ENCODE peak calls at places on chromosome 20, in ten cellular contexts. One of them, this sample, is unnamed.

GRCh38 chr20:37095108-37095608 is 639 bp downstream of the RBL1 start:
- DNase-seq in colonic mucosa: peak
- DNase-seq in A549: peak
- DNase-seq in CD4-positive, alpha-beta T cell: peak
- DNase-seq in K562: peak
- DNase-seq in cardiac muscle cell: no peak
- DNase-seq in cardiac fibroblast: peak
- DNase-seq in GM13977: peak
- DNase-seq in spleen: peak
- DNase-seq in foreskin fibroblast: no peak
- DNase-seq in this sample: no peak

GRCh38 chr20:17320456-17320855 is 93.6 kb downstream of the PCSK2 start:
- DNase-seq in colonic mucosa: no peak
- DNase-seq in A549: no peak
- DNase-seq in CD4-positive, alpha-beta T cell: no peak
- DNase-seq in K562: no peak
- DNase-seq in cardiac muscle cell: no peak
- DNase-seq in cardiac fibroblast: no peak
- DNase-seq in GM13977: no peak
- DNase-seq in spleen: no peak
- DNase-seq in foreskin fibroblast: no peak
- DNase-seq in this sample: no peak

GRCh38 chr20:17679786-17680127 is 2.3 kb downstream of the RRBP1 start:
- DNase-seq in colonic mucosa: no peak
- DNase-seq in A549: no peak
- DNase-seq in CD4-positive, alpha-beta T cell: no peak
- DNase-seq in K562: no peak
- DNase-seq in cardiac muscle cell: peak
- DNase-seq in cardiac fibroblast: no peak
- DNase-seq in GM13977: no peak
- DNase-seq in spleen: no peak
- DNase-seq in foreskin fibroblast: no peak
- DNase-seq in this sample: no peak

GRCh38 chr20:58714340-58714922 is 21.8 kb downstream of the NPEPL1 start:
- DNase-seq in colonic mucosa: peak
- DNase-seq in A549: no peak
- DNase-seq in CD4-positive, alpha-beta T cell: no peak
- DNase-seq in K562: no peak
- DNase-seq in cardiac muscle cell: no peak
- DNase-seq in cardiac fibroblast: no peak
- DNase-seq in GM13977: peak
- DNase-seq in spleen: peak
- DNase-seq in foreskin fibroblast: no peak
- DNase-seq in this sample: peak

GRCh38 chr20:62708591-62709536 is at the start of gene NTSR1:
- DNase-seq in colonic mucosa: no peak
- DNase-seq in A549: peak
- DNase-seq in CD4-positive, alpha-beta T cell: no peak
- DNase-seq in K562: peak
- DNase-seq in cardiac muscle cell: peak
- DNase-seq in cardiac fibroblast: no peak
- DNase-seq in GM13977: no peak
- DNase-seq in spleen: no peak
- DNase-seq in foreskin fibroblast: peak
- DNase-seq in this sample: no peak

GRCh38 chr20:33871362-33871761 is 60.2 kb downstream of the CHMP4B start:
- DNase-seq in colonic mucosa: peak
- DNase-seq in A549: no peak
- DNase-seq in CD4-positive, alpha-beta T cell: no peak
- DNase-seq in K562: no peak
- DNase-seq in cardiac muscle cell: no peak
- DNase-seq in cardiac fibroblast: peak
- DNase-seq in GM13977: no peak
- DNase-seq in spleen: no peak
- DNase-seq in foreskin fibroblast: no peak
- DNase-seq in this sample: no peak

GRCh38 chr20:12012241-12013222 is 94.8 kb downstream of the BTBD3 start:
- DNase-seq in colonic mucosa: peak
- DNase-seq in A549: peak
- DNase-seq in CD4-positive, alpha-beta T cell: no peak
- DNase-seq in K562: peak
- DNase-seq in cardiac muscle cell: peak
- DNase-seq in cardiac fibroblast: peak
- DNase-seq in GM13977: peak
- DNase-seq in spleen: no peak
- DNase-seq in foreskin fibroblast: peak
- DNase-seq in this sample: no peak

GRCh38 chr20:10239954-10240353 is 21.3 kb downstream of the SNAP25 start:
- DNase-seq in colonic mucosa: peak
- DNase-seq in A549: peak
- DNase-seq in CD4-positive, alpha-beta T cell: no peak
- DNase-seq in K562: no peak
- DNase-seq in cardiac muscle cell: peak
- DNase-seq in cardiac fibroblast: peak
- DNase-seq in GM13977: no peak
- DNase-seq in spleen: no peak
- DNase-seq in foreskin fibroblast: peak
- DNase-seq in this sample: no peak

GRCh38 chr20:49717693-49718092 is 4.0 kb upstream of the B4GALT5 start:
- DNase-seq in colonic mucosa: no peak
- DNase-seq in A549: no peak
- DNase-seq in CD4-positive, alpha-beta T cell: no peak
- DNase-seq in K562: no peak
- DNase-seq in cardiac muscle cell: no peak
- DNase-seq in cardiac fibroblast: no peak
- DNase-seq in GM13977: no peak
- DNase-seq in spleen: no peak
- DNase-seq in foreskin fibroblast: no peak
- DNase-seq in this sample: no peak

GRCh38 chr20:50186151-50186885 is 4.3 kb upstream of the CEBPB start:
- DNase-seq in colonic mucosa: peak
- DNase-seq in A549: peak
- DNase-seq in CD4-positive, alpha-beta T cell: peak
- DNase-seq in K562: peak
- DNase-seq in cardiac muscle cell: peak
- DNase-seq in cardiac fibroblast: peak
- DNase-seq in GM13977: peak
- DNase-seq in spleen: peak
- DNase-seq in foreskin fibroblast: peak
- DNase-seq in this sample: peak

GRCh38 chr20:48002517-48002970 is 217.3 kb upstream of the SULF2 start:
- DNase-seq in colonic mucosa: no peak
- DNase-seq in A549: no peak
- DNase-seq in CD4-positive, alpha-beta T cell: no peak
- DNase-seq in K562: no peak
- DNase-seq in cardiac muscle cell: no peak
- DNase-seq in cardiac fibroblast: peak
- DNase-seq in GM13977: peak
- DNase-seq in spleen: no peak
- DNase-seq in foreskin fibroblast: no peak
- DNase-seq in this sample: no peak

GRCh38 chr20:47995661-47996060 is 210.4 kb upstream of the SULF2 start:
- DNase-seq in colonic mucosa: no peak
- DNase-seq in A549: no peak
- DNase-seq in CD4-positive, alpha-beta T cell: no peak
- DNase-seq in K562: no peak
- DNase-seq in cardiac muscle cell: no peak
- DNase-seq in cardiac fibroblast: no peak
- DNase-seq in GM13977: no peak
- DNase-seq in spleen: no peak
- DNase-seq in foreskin fibroblast: no peak
- DNase-seq in this sample: no peak

GRCh38 chr20:48003021-48003420 is 217.7 kb upstream of the SULF2 start:
- DNase-seq in colonic mucosa: no peak
- DNase-seq in A549: no peak
- DNase-seq in CD4-positive, alpha-beta T cell: no peak
- DNase-seq in K562: no peak
- DNase-seq in cardiac muscle cell: no peak
- DNase-seq in cardiac fibroblast: no peak
- DNase-seq in GM13977: no peak
- DNase-seq in spleen: no peak
- DNase-seq in foreskin fibroblast: no peak
- DNase-seq in this sample: no peak

GRCh38 chr20:47999166-47999565 is 213.9 kb upstream of the SULF2 start:
- DNase-seq in colonic mucosa: no peak
- DNase-seq in A549: no peak
- DNase-seq in CD4-positive, alpha-beta T cell: no peak
- DNase-seq in K562: no peak
- DNase-seq in cardiac muscle cell: no peak
- DNase-seq in cardiac fibroblast: peak
- DNase-seq in GM13977: no peak
- DNase-seq in spleen: no peak
- DNase-seq in foreskin fibroblast: no peak
- DNase-seq in this sample: no peak

GRCh38 chr20:47998736-47999135 is 213.5 kb upstream of the SULF2 start:
- DNase-seq in colonic mucosa: no peak
- DNase-seq in A549: no peak
- DNase-seq in CD4-positive, alpha-beta T cell: no peak
- DNase-seq in K562: no peak
- DNase-seq in cardiac muscle cell: no peak
- DNase-seq in cardiac fibroblast: peak
- DNase-seq in GM13977: no peak
- DNase-seq in spleen: no peak
- DNase-seq in foreskin fibroblast: no peak
- DNase-seq in this sample: no peak
- TF ChIP-seq CTCF in colonic mucosa: no peak
- TF ChIP-seq CTCF in A549: no peak
- TF ChIP-seq CTCF in CD4-positive, alpha-beta T cell: no peak
- TF ChIP-seq CTCF in K562: no peak
- TF ChIP-seq CTCF in cardiac muscle cell: no peak
- TF ChIP-seq CTCF in cardiac fibroblast: no peak
- TF ChIP-seq CTCF in GM13977: no peak
- TF ChIP-seq CTCF in spleen: no peak
- TF ChIP-seq CTCF in foreskin fibroblast: no peak
- TF ChIP-seq CTCF in this sample: no peak

DNA sequence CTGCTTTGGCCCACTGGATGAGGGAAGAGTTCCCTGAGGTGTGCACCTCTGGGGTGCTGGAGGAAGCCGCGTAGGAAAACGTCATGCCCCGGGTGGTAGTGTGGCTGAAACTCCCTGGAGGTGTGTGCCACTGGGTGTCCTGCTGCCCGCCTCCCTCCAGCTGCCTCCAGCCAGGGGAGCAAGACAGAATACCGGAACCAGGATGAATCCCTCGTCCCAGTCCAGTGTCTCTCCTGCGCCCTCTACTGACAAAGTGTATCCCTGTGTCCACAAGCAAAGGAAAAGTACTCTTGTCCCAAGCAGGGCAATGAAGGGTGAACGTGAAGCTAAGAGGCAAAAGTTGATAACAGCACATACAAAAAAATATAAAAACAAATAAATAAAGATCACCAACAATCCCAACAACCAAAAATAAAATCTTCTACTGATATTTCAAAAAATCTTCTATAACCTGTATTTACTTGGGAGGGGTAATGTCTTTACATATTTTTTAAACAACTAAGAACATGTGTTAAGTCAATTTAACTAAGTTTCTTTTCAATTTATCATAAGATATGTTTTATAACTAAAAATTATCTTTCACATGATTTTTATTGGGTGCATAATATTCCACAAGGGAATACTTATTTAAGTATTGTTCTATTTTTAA is 437.6 kb downstream of the MAFB start:
- DNase-seq in colonic mucosa: peak
- DNase-seq in A549: peak
- DNase-seq in CD4-positive, alpha-beta T cell: no peak
- DNase-seq in K562: peak
- DNase-seq in cardiac muscle cell: peak
- DNase-seq in cardiac fibroblast: peak
- DNase-seq in GM13977: peak
- DNase-seq in spleen: no peak
- DNase-seq in foreskin fibroblast: no peak
- DNase-seq in this sample: no peak
- TF ChIP-seq CTCF in colonic mucosa: peak
- TF ChIP-seq CTCF in A549: no peak
- TF ChIP-seq CTCF in CD4-positive, alpha-beta T cell: no peak
- TF ChIP-seq CTCF in K562: peak
- TF ChIP-seq CTCF in cardiac muscle cell: peak
- TF ChIP-seq CTCF in cardiac fibroblast: peak
- TF ChIP-seq CTCF in GM13977: peak
- TF ChIP-seq CTCF in spleen: no peak
- TF ChIP-seq CTCF in foreskin fibroblast: peak
- TF ChIP-seq CTCF in this sample: peak

GRCh38 chr20:44095831-44096230 is 91.2 kb downstream of the JPH2 start:
- DNase-seq in colonic mucosa: no peak
- DNase-seq in A549: no peak
- DNase-seq in CD4-positive, alpha-beta T cell: no peak
- DNase-seq in K562: no peak
- DNase-seq in cardiac muscle cell: no peak
- DNase-seq in cardiac fibroblast: no peak
- DNase-seq in GM13977: no peak
- DNase-seq in spleen: no peak
- DNase-seq in foreskin fibroblast: no peak
- DNase-seq in this sample: no peak

GRCh38 chr20:44092551-44093248 is 94.3 kb downstream of the JPH2 start:
- DNase-seq in colonic mucosa: peak
- DNase-seq in A549: peak
- DNase-seq in CD4-positive, alpha-beta T cell: peak
- DNase-seq in K562: no peak
- DNase-seq in cardiac muscle cell: peak
- DNase-seq in cardiac fibroblast: peak
- DNase-seq in GM13977: no peak
- DNase-seq in spleen: no peak
- DNase-seq in foreskin fibroblast: peak
- DNase-seq in this sample: no peak

GRCh38 chr20:44091026-44091425 is 96.0 kb downstream of the JPH2 start:
- DNase-seq in colonic mucosa: no peak
- DNase-seq in A549: no peak
- DNase-seq in CD4-positive, alpha-beta T cell: no peak
- DNase-seq in K562: peak
- DNase-seq in cardiac muscle cell: no peak
- DNase-seq in cardiac fibroblast: no peak
- DNase-seq in GM13977: no peak
- DNase-seq in spleen: no peak
- DNase-seq in foreskin fibroblast: no peak
- DNase-seq in this sample: no peak

GRCh38 chr20:44089987-44090674 is 96.9 kb downstream of the JPH2 start:
- DNase-seq in colonic mucosa: peak
- DNase-seq in A549: peak
- DNase-seq in CD4-positive, alpha-beta T cell: no peak
- DNase-seq in K562: peak
- DNase-seq in cardiac muscle cell: no peak
- DNase-seq in cardiac fibroblast: peak
- DNase-seq in GM13977: peak
- DNase-seq in spleen: no peak
- DNase-seq in foreskin fibroblast: peak
- DNase-seq in this sample: no peak

GRCh38 chr20:44093249-44093582 is 93.8 kb downstream of the JPH2 start:
- DNase-seq in colonic mucosa: no peak
- DNase-seq in A549: no peak
- DNase-seq in CD4-positive, alpha-beta T cell: no peak
- DNase-seq in K562: no peak
- DNase-seq in cardiac muscle cell: no peak
- DNase-seq in cardiac fibroblast: no peak
- DNase-seq in GM13977: no peak
- DNase-seq in spleen: no peak
- DNase-seq in foreskin fibroblast: no peak
- DNase-seq in this sample: no peak
- TF ChIP-seq CTCF in colonic mucosa: no peak
- TF ChIP-seq CTCF in A549: peak
- TF ChIP-seq CTCF in CD4-positive, alpha-beta T cell: peak
- TF ChIP-seq CTCF in K562: no peak
- TF ChIP-seq CTCF in cardiac muscle cell: no peak
- TF ChIP-seq CTCF in cardiac fibroblast: no peak
- TF ChIP-seq CTCF in GM13977: no peak
- TF ChIP-seq CTCF in spleen: peak
- TF ChIP-seq CTCF in foreskin fibroblast: peak
- TF ChIP-seq CTCF in this sample: no peak

GRCh38 chr20:25484224-25484846 is 76.9 kb downstream of the GINS1 start:
- DNase-seq in colonic mucosa: no peak
- DNase-seq in A549: no peak
- DNase-seq in CD4-positive, alpha-beta T cell: no peak
- DNase-seq in K562: no peak
- DNase-seq in cardiac muscle cell: no peak
- DNase-seq in cardiac fibroblast: no peak
- DNase-seq in GM13977: no peak
- DNase-seq in spleen: no peak
- DNase-seq in foreskin fibroblast: no peak
- DNase-seq in this sample: no peak
- TF ChIP-seq CTCF in colonic mucosa: no peak
- TF ChIP-seq CTCF in A549: no peak
- TF ChIP-seq CTCF in CD4-positive, alpha-beta T cell: no peak
- TF ChIP-seq CTCF in K562: peak
- TF ChIP-seq CTCF in cardiac muscle cell: no peak
- TF ChIP-seq CTCF in cardiac fibroblast: no peak
- TF ChIP-seq CTCF in GM13977: no peak
- TF ChIP-seq CTCF in spleen: no peak
- TF ChIP-seq CTCF in foreskin fibroblast: no peak
- TF ChIP-seq CTCF in this sample: no peak

This sample was measured in Peyer's patch.